ENCODE peak calls at places on chromosomes 1 and 21, in eight cellular contexts. O is choroid plexus epithelial cell, T is ascending aorta, U is cardiac fibroblast, B is transverse colon, C is stomach, W is tibial artery, V is GM13977. G is an unnamed sample.

GRCh38 chr1:21931171-21932093 is 5.7 kb downstream of the HSPG2 start:
- DNase-seq in B (peak), W (peak), T (peak), V (no peak), C (peak), U (peak), O (peak), G (no peak)

GRCh38 chr1:161440312-161440894 is 64.9 kb upstream of the FCGR2A start:
- DNase-seq in C (peak), B (peak), T (no peak), V (peak), W (no peak), U (peak), O (peak), G (peak)

GRCh38 chr21:28228624-28228995 is 764.1 kb downstream of the LTN1 start:
- DNase-seq in W (no peak), U (no peak), V (no peak), C (no peak), B (no peak), O (no peak), T (no peak), G (no peak)

GRCh38 chr1:172585348-172585747 is 52.4 kb downstream of the SUCO start:
- DNase-seq in V (no peak), O (peak), U (peak), W (no peak), C (no peak), B (no peak), T (no peak), G (no peak)

GRCh38 chr1:219413523-219413922 is 199.4 kb downstream of the ZC3H11B start:
- DNase-seq in C (no peak), V (no peak), T (no peak), O (no peak), U (no peak), B (no peak), W (no peak), G (no peak)

GRCh38 chr1:52164604-52165003 is 22.7 kb downstream of the ZFYVE9 start:
- DNase-seq in C (no peak), W (no peak), O (no peak), U (no peak), V (no peak), B (no peak), T (no peak), G (no peak)

GRCh38 chr21:39867198-39867650 is at the start of gene PCP4:
- DNase-seq in O (peak), U (peak), T (no peak), V (no peak), C (peak), W (peak), B (peak), G (peak)

GRCh38 chr21:18759751-18760161 is 356.2 kb upstream of the TMPRSS15 start:
- DNase-seq in T (no peak), V (no peak), C (no peak), B (no peak), U (no peak), O (no peak), W (no peak), G (no peak)

GRCh38 chr1:8355439-8356255 is 37.7 kb downstream of the SLC45A1 start:
- DNase-seq in O (no peak), U (no peak), V (no peak), B (no peak), C (no peak), T (no peak), W (no peak), G (no peak)

GRCh38 chr1:71037829-71038620 is 9.6 kb downstream of the PTGER3 start:
- DNase-seq in T (no peak), C (no peak), O (no peak), B (no peak), V (no peak), U (no peak), W (no peak), G (no peak)

GRCh38 chr1:56468472-56468871 is 110.9 kb downstream of the PLPP3 start:
- DNase-seq in T (no peak), W (no peak), C (no peak), U (no peak), B (no peak), V (no peak), O (no peak), G (no peak)

GRCh38 chr1:50978144-50978851 is 8.3 kb downstream of the CDKN2C start:
- DNase-seq in U (peak), C (peak), O (no peak), B (peak), V (peak), W (peak), T (no peak), G (peak)

GRCh38 chr1:231807498-231807897 is 180.9 kb downstream of the DISC1 start:
- DNase-seq in V (no peak), B (no peak), C (no peak), O (no peak), T (no peak), W (no peak), U (no peak), G (no peak)

GRCh38 chr1:231778009-231778719 is 151.6 kb downstream of the DISC1 start:
- DNase-seq in B (peak), C (no peak), W (no peak), O (peak), U (peak), V (no peak), T (no peak), G (no peak)

GRCh38 chr1:202365092-202365815 is 16.8 kb downstream of the PPP1R12B start:
- DNase-seq in V (no peak), U (peak), B (no peak), T (no peak), C (no peak), O (peak), W (no peak), G (no peak)

GRCh38 chr1:98325646-98326441 is 335.7 kb upstream of the SNX7 start:
- DNase-seq in V (no peak), C (peak), W (peak), B (peak), O (peak), T (peak), U (peak), G (no peak)

GRCh38 chr1:186790101-186790500 is 38.6 kb upstream of the PLA2G4A start:
- DNase-seq in O (peak), U (peak), V (no peak), T (no peak), C (no peak), W (no peak), B (no peak), G (no peak)

DNA sequence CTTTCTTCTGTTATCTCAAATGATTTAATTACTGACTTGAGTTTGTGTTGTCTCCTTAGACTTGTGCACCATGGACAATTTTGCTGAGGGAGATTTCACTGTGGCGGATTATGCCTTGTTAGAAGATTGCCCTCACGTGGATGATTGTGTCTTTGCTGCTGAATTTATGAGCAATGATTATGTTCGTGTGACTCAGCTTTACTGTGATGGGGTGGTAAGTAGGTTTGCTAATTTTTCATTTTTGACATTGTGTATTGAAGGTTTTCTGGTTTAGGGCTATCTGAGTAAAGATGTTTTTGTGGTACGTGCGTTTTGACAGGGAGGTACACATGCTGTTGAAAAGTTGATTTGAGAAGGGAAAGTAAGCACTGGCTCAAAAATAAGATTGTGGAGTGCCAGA is 14.1 kb downstream of the TTC3 start:
- DNase-seq in V (no peak), B (no peak), C (no peak), O (peak), W (no peak), U (peak), T (no peak), G (peak)
- TF ChIP-seq CTCF in V (no peak), B (peak), C (no peak), O (peak), W (peak), U (peak), T (no peak), G (no peak)

GRCh38 chr1:228120351-228121091 is 11.4 kb upstream of the MRPL55 start:
- DNase-seq in T (no peak), W (no peak), B (no peak), C (no peak), V (no peak), U (no peak), O (no peak), G (no peak)
- TF ChIP-seq CTCF in T (no peak), W (no peak), B (no peak), C (no peak), V (no peak), U (no peak), O (no peak), G (no peak)

DNA sequence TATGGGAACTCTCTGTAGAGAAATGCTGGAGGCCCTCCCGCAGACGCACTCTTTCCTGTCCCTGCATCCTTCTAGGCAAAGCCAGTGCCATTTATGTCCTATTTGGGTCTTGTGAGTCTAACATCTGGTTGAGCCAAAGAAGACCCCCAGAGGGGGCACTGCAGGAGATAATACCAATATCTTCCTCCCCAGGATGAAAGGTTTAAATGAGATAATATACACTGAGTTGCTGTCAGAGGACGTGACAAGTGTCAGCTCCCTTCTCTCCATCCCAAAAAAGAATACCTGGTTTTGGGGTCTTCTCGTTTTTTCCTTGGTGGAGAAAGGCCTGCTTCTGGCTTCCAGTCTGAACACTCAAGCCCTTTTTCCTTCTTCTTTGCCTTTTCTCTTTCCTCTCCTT is 7.6 kb downstream of the TCEA3 start:
- DNase-seq in V (no peak), C (no peak), U (no peak), B (no peak), O (no peak), T (no peak), W (no peak), G (no peak)
- TF ChIP-seq CTCF in V (no peak), C (no peak), U (no peak), B (no peak), O (no peak), T (no peak), W (no peak), G (no peak)

GRCh38 chr1:36083219-36083618 is 675 bp upstream of the TEKT2 start:
- DNase-seq in T (no peak), W (no peak), U (no peak), C (no peak), B (no peak), V (no peak), O (no peak), G (no peak)

GRCh38 chr1:36083635-36084501 is at the start of gene TEKT2:
- DNase-seq in B (peak), W (no peak), V (peak), T (no peak), O (peak), U (no peak), C (no peak), G (peak)

GRCh38 chr1:36080801-36081200 is 3.1 kb upstream of the TEKT2 start:
- DNase-seq in C (no peak), U (no peak), B (no peak), T (no peak), V (no peak), O (no peak), W (no peak), G (no peak)

GRCh38 chr1:36080236-36080635 is 3.7 kb upstream of the TEKT2 start:
- DNase-seq in W (no peak), T (no peak), C (no peak), B (no peak), U (no peak), O (no peak), V (no peak), G (no peak)

GRCh38 chr1:36081926-36082485 is 1.9 kb upstream of the TEKT2 start:
- DNase-seq in C (no peak), B (no peak), U (no peak), T (no peak), W (no peak), O (no peak), V (no peak), G (no peak)
- TF ChIP-seq CTCF in C (no peak), B (no peak), U (no peak), T (no peak), W (no peak), O (no peak), V (no peak), G (no peak)

G was measured in activated CD8-positive, alpha-beta T cell treated with anti-CD3 and anti-CD28 coated beads for 36 hours.